ENCODE peak calls at places on chromosomes 2 and 18, in four cellular contexts. F is heart left ventricle, K is tibial nerve, C is breast epithelium. N is an unnamed sample.

GRCh38 chr2:63861220-63861822 is 19.6 kb downstream of the UGP2 start:
- DNase-seq in F (peak), K (peak), C (no peak), N (no peak)

GRCh38 chr2:196703660-196704209 is 64.2 kb downstream of the CCDC150 start:
- DNase-seq in C (no peak), F (no peak), K (no peak), N (no peak)

GRCh38 chr2:9226458-9227380 is 20.1 kb downstream of the ASAP2 start:
- DNase-seq in K (no peak), F (no peak), C (no peak), N (no peak)

GRCh38 chr18:8607776-8608682 is 1.2 kb upstream of the RAB12 start:
- DNase-seq in K (no peak), F (no peak), C (no peak), N (no peak)

GRCh38 chr2:46803911-46804670 is 111.5 kb downstream of the MCFD2 start:
- DNase-seq in K (no peak), F (no peak), C (no peak), N (no peak)

GRCh38 chr2:235690082-235690808 is 196.4 kb downstream of the AGAP1 start:
- DNase-seq in C (no peak), K (no peak), F (peak), N (no peak)

GRCh38 chr2:8551622-8552074 is 130.2 kb upstream of the ID2 start:
- DNase-seq in K (no peak), C (no peak), F (no peak), N (peak)

GRCh38 chr2:238286551-238286950 is 1.9 kb downstream of the PER2 start:
- DNase-seq in F (peak), K (peak), C (peak), N (peak)

GRCh38 chr2:231795525-231796327 is 9.5 kb downstream of the COPS7B start:
- DNase-seq in K (no peak), C (peak), F (no peak), N (no peak)

GRCh38 chr18:7273301-7273911 is 42.5 kb downstream of the LRRC30 start:
- DNase-seq in K (peak), F (peak), C (no peak), N (peak)

GRCh38 chr18:12403601-12404506 is 3.9 kb upstream of the PRELID3A start:
- DNase-seq in K (no peak), C (no peak), F (no peak), N (peak)

GRCh38 chr18:5628512-5629255 is 84.9 kb upstream of the EPB41L3 start:
- DNase-seq in F (peak), K (no peak), C (no peak), N (peak)

GRCh38 chr2:170886391-170886790 is 42.7 kb upstream of the GORASP2 start:
- DNase-seq in C (no peak), K (no peak), F (no peak), N (no peak)

GRCh38 chr2:33104052-33104623 is 157.4 kb downstream of the LTBP1 start:
- DNase-seq in K (no peak), C (no peak), F (no peak), N (no peak)

GRCh38 chr18:53380063-53380639 is 844.3 kb downstream of the MBD2 start:
- DNase-seq in F (no peak), C (no peak), K (no peak), N (no peak)

GRCh38 chr18:38368246-38368645 is 802.6 kb upstream of the CELF4 start:
- DNase-seq in K (no peak), F (no peak), C (no peak), N (no peak)

GRCh38 chr2:221969087-221969829 is 329.5 kb downstream of the PAX3 start:
- DNase-seq in K (peak), C (no peak), F (no peak), N (no peak)

GRCh38 chr2:69083126-69083733 is 70.3 kb downstream of the ANTXR1 start:
- DNase-seq in C (no peak), K (no peak), F (no peak), N (no peak)

GRCh38 chr2:177174456-177174855 is 38.1 kb upstream of the HNRNPA3 start:
- DNase-seq in C (no peak), F (no peak), K (no peak), N (no peak)

GRCh38 chr2:208565690-208566421 is 159.3 kb downstream of the PTH2R start:
- DNase-seq in F (no peak), C (no peak), K (no peak), N (no peak)

DNA sequence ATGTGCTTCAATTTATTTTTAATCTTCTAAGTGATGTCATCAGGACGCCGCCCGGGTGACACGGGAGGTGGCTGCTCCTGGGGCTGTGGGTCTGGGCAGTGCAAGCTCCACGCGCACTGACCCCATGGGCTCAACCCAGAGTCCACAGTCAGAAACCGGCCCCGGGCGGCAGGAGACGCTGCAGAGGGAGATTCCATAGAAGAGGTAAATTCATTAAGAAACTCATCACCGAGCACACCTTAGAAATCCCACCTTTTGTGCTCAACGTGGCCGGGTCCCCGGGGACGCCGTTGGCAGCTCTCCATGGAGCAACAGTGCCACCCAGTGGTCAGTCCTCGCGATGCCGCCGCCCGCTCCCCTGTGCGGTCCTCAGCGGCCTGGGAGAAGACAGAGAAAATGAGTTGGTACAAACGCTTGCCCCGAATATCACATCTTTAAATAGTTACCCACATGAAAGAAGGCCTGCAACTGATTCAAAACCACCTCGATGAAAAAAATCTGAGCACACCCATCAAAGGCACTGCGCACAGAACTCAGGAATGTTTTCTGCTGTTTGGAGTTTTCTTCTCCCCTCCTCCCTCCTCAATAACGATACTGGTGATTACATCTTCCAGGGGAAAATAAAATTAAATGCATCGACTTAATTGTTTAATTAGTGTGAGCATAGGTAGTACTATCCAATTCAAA is 92.6 kb downstream of the CMPK2 start:
- DNase-seq in K (peak), F (peak), C (peak), N (peak)
- TF ChIP-seq POLR2A in K (no peak), F (no peak), C (no peak), N (no peak)

GRCh38 chr2:53998834-53999233 is 28.0 kb upstream of the PSME4 start:
- DNase-seq in C (no peak), K (no peak), F (no peak), N (no peak)

GRCh38 chr2:53994735-53995538 is 24.1 kb upstream of the PSME4 start:
- DNase-seq in K (no peak), F (no peak), C (no peak), N (no peak)

GRCh38 chr2:54000122-54000521 is 29.3 kb upstream of the PSME4 start:
- DNase-seq in F (no peak), K (no peak), C (no peak), N (no peak)

DNA sequence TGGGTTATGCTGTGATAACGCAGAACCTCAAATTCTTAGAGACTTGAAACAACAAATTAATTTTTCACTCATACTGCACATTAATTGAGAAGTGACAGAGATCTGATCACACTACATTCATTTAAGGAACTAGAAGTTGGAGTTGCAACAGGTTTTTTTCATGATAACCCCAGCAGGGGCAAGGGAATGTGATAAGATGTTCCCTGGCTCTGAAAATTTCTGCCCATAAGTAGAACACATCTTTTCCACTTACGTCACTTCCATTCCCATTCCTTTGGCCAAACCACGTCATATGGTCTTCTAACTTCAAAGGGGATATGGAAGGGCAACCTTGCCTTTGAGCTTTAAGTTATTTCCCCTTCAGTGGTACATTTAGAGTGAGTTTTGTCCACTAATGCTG is 29.7 kb upstream of the PSME4 start:
- DNase-seq in F (no peak), K (no peak), C (no peak), N (no peak)
- TF ChIP-seq POLR2A in F (no peak), K (no peak), C (no peak), N (no peak)

GRCh38 chr18:24021505-24021904 is 7.0 kb downstream of the TTC39C start:
- DNase-seq in F (no peak), K (no peak), C (no peak), N (no peak)
- TF ChIP-seq POLR2A in F (no peak), K (no peak), C (no peak), N (no peak)

GRCh38 chr2:74457549-74458131 is 598 bp upstream of the WBP1 start:
- DNase-seq in K (no peak), C (peak), F (peak), N (peak)

GRCh38 chr2:74457129-74457548 is 1.1 kb upstream of the WBP1 start:
- DNase-seq in K (no peak), F (no peak), C (no peak), N (no peak)

GRCh38 chr2:74458132-74458956 is at the start of gene WBP1:
- DNase-seq in K (peak), F (peak), C (peak), N (peak)

GRCh38 chr2:74458957-74459290 is 686 bp downstream of the WBP1 start:
- DNase-seq in K (no peak), C (no peak), F (no peak), N (peak)

GRCh38 chr2:74454654-74455511 is at the start of gene INO80B:
- DNase-seq in F (peak), K (peak), C (peak), N (peak)
- TF ChIP-seq POLR2A in F (peak), K (no peak), C (no peak), N (peak)

GRCh38 chr2:96817882-96818281 is 1.8 kb downstream of the CNNM3 start:
- DNase-seq in K (no peak), F (no peak), C (no peak), N (peak)

GRCh38 chr2:96816836-96817702 is 1.0 kb downstream of the CNNM3 start:
- DNase-seq in C (no peak), K (no peak), F (no peak), N (peak)

GRCh38 chr2:96811916-96812315 is 4.2 kb upstream of the CNNM3 start:
- DNase-seq in K (peak), F (peak), C (no peak), N (no peak)

GRCh38 chr2:96816127-96816835 is at the start of gene CNNM3:
- DNase-seq in K (peak), C (peak), F (peak), N (peak)

GRCh38 chr2:96815326-96816126 is 542 bp upstream of the CNNM3 start:
- DNase-seq in C (no peak), F (no peak), K (peak), N (peak)
- TF ChIP-seq POLR2A in C (no peak), F (no peak), K (no peak), N (no peak)

GRCh38 chr18:3604626-3605408 is 154.8 kb downstream of the TGIF1 start:
- DNase-seq in C (no peak), K (no peak), F (no peak), N (peak)

GRCh38 chr18:3603460-3604259 is 153.7 kb downstream of the TGIF1 start:
- DNase-seq in K (no peak), C (no peak), F (no peak), N (peak)

GRCh38 chr18:3607309-3608098 is 157.5 kb downstream of the TGIF1 start:
- DNase-seq in K (no peak), C (no peak), F (no peak), N (peak)

GRCh38 chr18:3605562-3606443 is 155.8 kb downstream of the TGIF1 start:
- DNase-seq in K (no peak), C (no peak), F (no peak), N (peak)

DNA sequence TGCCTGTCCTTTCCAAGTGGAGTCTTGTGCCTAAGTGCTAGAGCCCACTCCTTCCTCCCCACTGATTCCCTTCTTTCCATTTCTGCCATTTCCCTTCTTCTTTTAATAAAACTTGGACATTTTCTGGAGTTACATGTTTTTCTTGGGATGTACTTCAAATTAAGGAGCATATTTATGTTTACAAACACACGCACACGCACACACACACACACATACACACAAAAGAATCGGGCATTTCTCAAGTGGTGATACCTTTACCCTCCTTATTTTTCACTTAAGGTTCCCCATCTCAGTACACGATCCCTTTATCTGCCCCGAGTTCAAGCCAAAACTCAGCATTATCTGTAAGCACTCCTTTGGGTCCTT is 154.3 kb downstream of the TGIF1 start:
- DNase-seq in C (no peak), K (no peak), F (no peak), N (no peak)
- TF ChIP-seq POLR2A in C (no peak), K (no peak), F (no peak), N (no peak)

DNA sequence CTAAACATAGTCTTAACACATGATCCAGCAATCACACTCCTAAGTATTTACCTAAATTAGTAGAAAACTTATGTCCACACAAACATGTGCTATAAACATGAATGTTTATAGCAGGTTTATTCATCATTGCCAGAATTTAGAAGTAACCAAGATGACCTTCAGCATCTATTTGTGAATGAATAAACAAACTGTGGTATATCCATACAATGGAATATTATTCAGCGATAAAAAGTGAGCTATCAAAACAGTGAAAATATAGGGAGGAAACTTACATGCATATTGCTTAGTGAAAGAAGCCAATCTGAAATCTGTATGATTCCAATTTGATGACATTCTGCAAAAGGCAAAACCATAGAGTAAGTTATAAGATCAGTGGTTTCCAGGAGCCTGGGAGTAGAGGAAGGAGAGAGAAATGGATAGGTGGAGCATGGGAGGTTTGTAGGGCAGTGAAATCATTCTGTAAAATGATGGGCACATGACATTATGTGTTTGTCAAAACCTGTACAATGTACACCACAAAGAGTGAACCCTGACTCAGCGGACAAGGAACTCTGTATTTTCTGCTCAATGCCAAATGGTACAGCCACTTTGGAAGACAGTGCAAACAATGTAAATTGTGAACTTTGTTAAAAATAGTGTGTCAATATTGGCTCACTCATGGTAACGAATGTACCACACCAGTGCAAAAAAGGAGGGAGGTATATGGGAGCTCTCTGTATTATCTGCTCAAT is 61.9 kb upstream of the IGFBP2 start:
- DNase-seq in F (no peak), C (no peak), K (no peak), N (no peak)
- TF ChIP-seq POLR2A in F (no peak), C (no peak), K (no peak), N (no peak)

GRCh38 chr2:120820263-120820884 is 84.7 kb downstream of the GLI2 start:
- DNase-seq in F (no peak), K (no peak), C (no peak), N (peak)
- TF ChIP-seq POLR2A in F (no peak), K (no peak), C (no peak), N (no peak)

N was measured in spleen.